ENCODE peak calls at places on chromosomes 6 and 20, in eight cellular contexts. A is suprapubic skin; K is bronchial epithelial cell; O is testis; X is CD8-positive, alpha-beta T cell; C is SK-N-SH; H is foreskin keratinocyte; I is foreskin fibroblast. M is an unnamed sample.

GRCh38 chr6:139230421-139230840 is 61.4 kb downstream of the TXLNB start:
- DNase-seq in A (no peak), K (peak), O (no peak), X (no peak), C (no peak), H (no peak), I (peak), M (no peak)

GRCh38 chr6:6314601-6315000 is 5.9 kb downstream of the F13A1 start:
- DNase-seq in A (no peak), K (no peak), O (no peak), X (no peak), C (no peak), H (no peak), I (no peak), M (no peak)

GRCh38 chr20:43564993-43565757 is 6.3 kb downstream of the SGK2 start:
- DNase-seq in A (no peak), K (no peak), O (no peak), X (no peak), C (no peak), H (no peak), I (no peak), M (no peak)

GRCh38 chr6:26032387-26033131 is 54.7 kb upstream of the HFE start:
- DNase-seq in A (no peak), K (peak), O (no peak), X (no peak), C (no peak), H (peak), I (peak), M (no peak)

GRCh38 chr20:38961530-38962043 is 557 bp upstream of the DHX35 start:
- DNase-seq in A (no peak), K (no peak), O (no peak), X (no peak), C (no peak), H (no peak), I (no peak), M (peak)

GRCh38 chr6:168043848-168044415 is 35.1 kb downstream of the FRMD1 start:
- DNase-seq in A (no peak), K (no peak), O (no peak), X (no peak), C (no peak), H (no peak), I (no peak), M (no peak)

GRCh38 chr6:166635556-166635955 is 8.5 kb upstream of the RPS6KA2 start:
- DNase-seq in A (no peak), K (no peak), O (no peak), X (no peak), C (no peak), H (no peak), I (no peak), M (no peak)

GRCh38 chr6:114707081-114707480 is 364.3 kb upstream of the HS3ST5 start:
- DNase-seq in A (no peak), K (no peak), O (no peak), X (no peak), C (no peak), H (no peak), I (no peak), M (no peak)

GRCh38 chr6:130622142-130622541 is 205.1 kb upstream of the SMLR1 start:
- DNase-seq in A (no peak), K (no peak), O (no peak), X (no peak), C (no peak), H (no peak), I (peak), M (no peak)

GRCh38 chr20:30815577-30816181 is 441.8 kb upstream of the DEFB115 start:
- DNase-seq in A (peak), K (no peak), O (no peak), X (no peak), C (peak), H (no peak), I (no peak), M (no peak)

GRCh38 chr6:144559865-144560603 is 274.9 kb downstream of the UTRN start:
- DNase-seq in A (no peak), K (no peak), O (no peak), X (peak), C (peak), H (peak), I (peak), M (peak)

GRCh38 chr20:36154696-36155628 is at the start of gene EPB41L1:
- DNase-seq in A (peak), K (no peak), O (no peak), X (no peak), C (peak), H (no peak), I (peak), M (no peak)

GRCh38 chr6:50093116-50093937 is 43.6 kb upstream of the DEFB112 start:
- DNase-seq in A (no peak), K (no peak), O (no peak), X (no peak), C (no peak), H (no peak), I (no peak), M (peak)

GRCh38 chr6:50091641-50092040 is 41.9 kb upstream of the DEFB112 start:
- DNase-seq in A (no peak), K (peak), O (no peak), X (no peak), C (no peak), H (peak), I (peak), M (no peak)

GRCh38 chr6:50087231-50087954 is 37.7 kb upstream of the DEFB112 start:
- DNase-seq in A (no peak), K (peak), O (no peak), X (no peak), C (no peak), H (peak), I (peak), M (peak)
- TF ChIP-seq CTCF in A (no peak), K (no peak), O (no peak), X (no peak), C (peak), H (peak), I (peak), M (no peak)

GRCh38 chr6:82617648-82618047 is 254.0 kb downstream of the TPBG start:
- DNase-seq in A (no peak), K (no peak), O (no peak), X (no peak), C (no peak), H (no peak), I (no peak), M (no peak)

GRCh38 chr6:82614518-82614917 is 250.9 kb downstream of the TPBG start:
- DNase-seq in A (no peak), K (no peak), O (no peak), X (no peak), C (no peak), H (no peak), I (no peak), M (no peak)

GRCh38 chr6:82619573-82619972 is 256.0 kb downstream of the TPBG start:
- DNase-seq in A (no peak), K (no peak), O (no peak), X (no peak), C (no peak), H (no peak), I (no peak), M (no peak)

GRCh38 chr6:82612475-82612874 is 248.9 kb downstream of the TPBG start:
- DNase-seq in A (no peak), K (no peak), O (no peak), X (no peak), C (no peak), H (no peak), I (no peak), M (no peak)

DNA sequence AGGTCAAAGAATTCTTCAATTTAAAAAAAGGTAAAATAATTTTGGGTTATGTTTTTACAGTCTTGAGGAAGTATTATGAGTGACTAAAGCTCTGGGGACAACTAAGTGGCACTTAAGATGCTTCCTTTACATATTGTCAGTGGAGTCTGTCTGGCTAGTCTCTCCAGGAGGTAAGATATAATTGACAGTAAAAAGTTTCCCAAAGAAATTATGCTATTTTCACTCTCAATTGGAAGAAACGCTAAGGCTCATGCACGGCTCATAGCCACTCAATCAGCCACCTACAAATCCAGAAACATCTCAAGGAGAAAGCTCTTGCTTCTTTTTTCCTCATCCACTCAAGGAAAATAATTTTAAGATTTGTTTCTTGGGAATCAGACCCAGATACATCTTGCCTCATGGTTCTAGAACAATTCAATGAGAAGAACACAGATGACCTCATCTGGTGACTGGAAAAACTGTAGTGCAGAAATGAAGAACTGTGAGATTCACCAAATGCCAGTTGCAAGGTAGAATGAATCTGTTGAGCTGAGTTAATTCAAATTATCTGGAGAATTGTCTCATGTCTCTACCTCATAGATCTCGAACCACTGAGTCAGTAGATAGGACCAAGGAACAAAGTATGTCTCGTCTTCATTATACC is 252.9 kb downstream of the TPBG start:
- DNase-seq in A (no peak), K (no peak), O (no peak), X (no peak), C (no peak), H (no peak), I (peak), M (no peak)
- TF ChIP-seq CTCF in A (no peak), K (peak), O (no peak), X (no peak), C (peak), H (peak), I (peak), M (no peak)

DNA sequence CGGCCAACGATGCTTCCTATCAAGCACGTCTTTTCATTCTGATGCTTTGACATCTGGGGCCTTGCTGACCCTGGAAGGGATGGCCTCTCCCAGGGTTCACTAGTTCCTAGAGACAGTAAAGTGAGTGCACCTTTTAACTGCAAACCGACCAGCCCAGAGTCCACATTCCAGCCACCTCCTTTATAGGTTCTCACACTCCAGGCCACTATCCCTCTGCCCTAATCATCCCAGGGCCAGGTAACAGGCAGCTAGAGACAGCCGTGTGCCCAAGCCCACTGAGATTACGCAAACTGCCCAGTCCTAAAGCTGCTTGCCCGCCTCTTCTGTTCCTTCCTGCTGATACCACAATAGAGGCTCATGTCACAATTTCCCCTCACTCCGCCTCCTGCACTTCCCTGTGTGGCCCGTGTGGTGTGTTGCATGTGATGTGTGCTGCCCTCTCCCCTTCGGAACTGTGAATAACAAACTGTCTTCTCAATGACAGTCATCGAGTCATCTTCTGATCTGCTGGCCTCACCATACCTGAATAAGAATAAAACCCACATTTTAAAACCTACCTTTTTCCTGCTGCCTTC is 123.7 kb upstream of the EXOC2 start:
- DNase-seq in A (no peak), K (no peak), O (no peak), X (no peak), C (no peak), H (no peak), I (no peak), M (no peak)
- TF ChIP-seq CTCF in A (no peak), K (no peak), O (no peak), X (no peak), C (no peak), H (no peak), I (no peak), M (no peak)

DNA sequence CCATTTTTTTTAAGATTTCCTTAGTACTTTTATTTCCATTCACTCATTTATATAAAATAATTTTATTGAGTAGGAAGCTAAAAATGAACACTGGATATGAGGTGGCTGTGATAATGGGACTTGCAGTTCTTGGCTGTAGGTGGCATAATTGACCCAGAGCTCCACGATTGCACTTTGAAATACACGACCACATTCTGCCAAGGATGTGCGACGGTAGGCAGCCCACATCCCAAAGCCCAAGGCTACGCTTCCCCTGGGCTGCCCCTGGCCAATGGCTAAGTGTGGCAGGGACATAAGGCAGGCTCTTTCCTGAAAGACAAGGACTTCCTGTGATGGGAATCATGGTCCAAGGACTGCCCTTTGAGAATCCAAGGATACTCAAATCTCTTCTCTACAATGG is 43.7 kb upstream of the ADTRP start:
- DNase-seq in A (no peak), K (no peak), O (no peak), X (no peak), C (no peak), H (no peak), I (no peak), M (no peak)
- TF ChIP-seq CTCF in A (no peak), K (no peak), O (no peak), X (no peak), C (peak), H (no peak), I (no peak), M (no peak)

GRCh38 chr20:62402456-62402855 is 4.6 kb downstream of the CABLES2 start:
- DNase-seq in A (no peak), K (no peak), O (no peak), X (no peak), C (no peak), H (no peak), I (peak), M (no peak)

GRCh38 chr20:62403331-62403730 is 3.8 kb downstream of the CABLES2 start:
- DNase-seq in A (no peak), K (no peak), O (no peak), X (no peak), C (no peak), H (no peak), I (peak), M (no peak)

GRCh38 chr20:62400541-62400940 is 6.5 kb downstream of the CABLES2 start:
- DNase-seq in A (no peak), K (no peak), O (no peak), X (no peak), C (no peak), H (no peak), I (no peak), M (no peak)

GRCh38 chr20:62400021-62400420 is 7.1 kb downstream of the CABLES2 start:
- DNase-seq in A (no peak), K (no peak), O (no peak), X (no peak), C (no peak), H (no peak), I (no peak), M (no peak)

DNA sequence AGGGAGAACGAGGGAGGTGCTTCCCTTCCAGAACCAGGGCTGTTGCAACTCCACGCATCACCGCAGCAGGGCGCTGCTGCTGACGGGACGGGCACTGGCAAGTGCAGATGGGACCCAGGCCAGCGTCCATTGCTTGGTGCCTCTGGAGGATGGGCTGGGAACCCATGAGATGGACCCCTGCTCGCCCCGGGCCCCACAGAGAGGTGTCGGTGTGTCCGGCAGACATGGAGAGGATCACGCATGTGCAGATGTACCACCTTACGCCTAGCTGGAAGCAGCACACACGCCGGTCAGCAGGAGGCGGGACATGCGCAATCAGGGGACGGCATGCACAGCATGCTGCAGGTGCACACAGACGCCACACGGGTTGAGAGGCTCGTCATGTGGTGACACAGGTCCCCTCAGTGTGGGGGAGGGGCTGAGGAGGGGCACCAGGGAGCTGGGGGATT is 5.7 kb downstream of the CABLES2 start:
- DNase-seq in A (no peak), K (no peak), O (no peak), X (no peak), C (no peak), H (no peak), I (no peak), M (no peak)
- TF ChIP-seq CTCF in A (peak), K (peak), O (no peak), X (no peak), C (no peak), H (peak), I (no peak), M (no peak)

GRCh38 chr6:14315353-14315752 is 197.8 kb downstream of the CD83 start:
- DNase-seq in A (no peak), K (no peak), O (no peak), X (no peak), C (no peak), H (no peak), I (no peak), M (no peak)
- TF ChIP-seq CTCF in A (no peak), K (no peak), O (no peak), X (no peak), C (no peak), H (no peak), I (no peak), M (no peak)

DNA sequence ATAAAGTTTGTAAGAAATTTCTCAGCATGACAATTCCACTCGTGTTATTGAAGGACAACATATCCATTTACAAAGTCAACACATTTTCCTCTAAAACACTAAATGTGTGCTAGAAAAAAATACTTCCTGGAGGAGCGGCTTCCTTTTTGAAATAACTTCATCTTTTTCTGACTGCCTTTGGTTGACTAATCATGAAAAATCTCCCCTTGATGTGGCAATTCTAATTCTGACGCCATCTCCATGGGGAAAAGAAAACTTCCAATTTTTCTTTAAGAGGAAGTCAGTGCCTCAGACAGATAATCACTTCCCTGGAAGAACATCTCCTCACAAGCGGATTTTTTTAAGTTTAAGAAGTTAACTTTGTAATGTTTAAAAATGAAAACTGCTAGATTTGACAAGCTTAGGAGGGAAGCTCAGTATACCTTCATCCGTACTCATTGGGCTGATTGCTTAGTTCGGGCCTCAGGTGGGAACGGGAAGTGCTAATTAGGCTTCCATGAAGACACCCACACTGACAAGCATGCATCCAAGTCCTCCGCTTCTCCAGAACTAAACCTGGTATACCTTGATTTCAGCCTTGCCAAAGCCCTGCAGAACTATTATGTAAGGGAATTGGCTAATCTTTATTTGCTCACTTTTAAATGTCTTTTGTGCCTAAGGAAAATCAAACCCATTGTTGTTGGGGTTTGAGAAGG is 35.1 kb upstream of the DUSP22 start:
- DNase-seq in A (no peak), K (peak), O (no peak), X (no peak), C (no peak), H (peak), I (peak), M (no peak)
- TF ChIP-seq CTCF in A (no peak), K (no peak), O (no peak), X (no peak), C (no peak), H (no peak), I (no peak), M (no peak)

GRCh38 chr6:109441069-109441816 is 719 bp downstream of the SMPD2 start:
- DNase-seq in A (no peak), K (peak), O (peak), X (no peak), C (peak), H (peak), I (peak), M (peak)
- TF ChIP-seq CTCF in A (peak), K (peak), O (peak), X (no peak), C (peak), H (peak), I (no peak), M (no peak)